ENCODE peak calls at places on chromosomes 3 and 15, in nine cellular contexts. Z is stimulated activated CD4-positive, alpha-beta T cell treated with anti-CD3 and anti-CD28 coated beads, Interleukin-4, amount 100 ng/mL, for 48 hours; P is neuronal stem cell; Y is GM04504; M is stimulated activated CD8-positive, alpha-beta memory T cell treated with anti-CD3 and anti-CD28 coated beads, Interleukin-4, amount 100 ng/mL, for 24 hours; N is fibroblast of lung; H is M059J; R is COLO829; I is activated effector memory CD4-positive, alpha-beta T cell treated with Interleukin-2 at 50 U/mL for 16 hours. A is an unnamed sample.

GRCh38 chr3:102017784-102018183 is 168.5 kb downstream of the NFKBIZ start:
- DNase-seq in Z (no peak), P (no peak), Y (no peak), M (no peak), N (no peak), H (no peak), R (no peak), I (no peak), A (no peak)

GRCh38 chr3:114904633-114905032 is 242.5 kb downstream of the ZBTB20 start:
- DNase-seq in Z (no peak), P (no peak), Y (no peak), M (no peak), N (no peak), H (no peak), R (no peak), I (no peak), A (no peak)

GRCh38 chr3:45312836-45313493 is 75.4 kb upstream of the LARS2 start:
- DNase-seq in Z (no peak), P (no peak), Y (no peak), M (no peak), N (no peak), H (no peak), R (no peak), I (no peak), A (no peak)

GRCh38 chr15:34951993-34952392 is 17.5 kb downstream of the AQR start:
- DNase-seq in Z (no peak), P (no peak), Y (peak), M (no peak), N (peak), H (no peak), R (no peak), I (no peak), A (peak)

GRCh38 chr3:159835126-159835525 is 153.5 kb upstream of the IL12A start:
- DNase-seq in Z (no peak), P (no peak), Y (no peak), M (no peak), N (no peak), H (peak), R (no peak), I (no peak), A (no peak)

GRCh38 chr3:189635385-189635784 is 4.2 kb downstream of the TP63 start:
- DNase-seq in Z (no peak), P (no peak), Y (no peak), M (no peak), N (no peak), H (no peak), R (no peak), I (no peak), A (no peak)

GRCh38 chr3:184289426-184289938 is 9.6 kb upstream of the PSMD2 start:
- DNase-seq in Z (peak), P (peak), Y (no peak), M (peak), N (peak), H (peak), R (peak), I (peak), A (peak)

GRCh38 chr15:88166330-88166993 is 90.1 kb downstream of the NTRK3 start:
- DNase-seq in Z (peak), P (peak), Y (peak), M (no peak), N (no peak), H (peak), R (peak), I (no peak), A (no peak)

GRCh38 chr3:148643389-148643840 is 54.3 kb upstream of the AGTR1 start:
- DNase-seq in Z (no peak), P (no peak), Y (peak), M (no peak), N (peak), H (peak), R (no peak), I (no peak), A (peak)

GRCh38 chr3:70771426-70772147 is 459.1 kb upstream of the MDFIC2 start:
- DNase-seq in Z (no peak), P (no peak), Y (no peak), M (no peak), N (peak), H (peak), R (no peak), I (no peak), A (peak)

GRCh38 chr3:137110392-137110996 is 152.7 kb downstream of the IL20RB start:
- DNase-seq in Z (no peak), P (no peak), Y (no peak), M (no peak), N (peak), H (peak), R (peak), I (no peak), A (peak)

A was measured in AG10803.